ENCODE peak calls at places on chromosome 1, in nine cellular contexts. V is mucosa of descending colon, M is endothelial cell of umbilical vein, O is bronchial epithelial cell, D is uterus, A is keratinocyte, P is heart right ventricle, Z is HCT116, T is astrocyte of the spinal cord. L is an unnamed sample.
A peak's percentile ranks its signal among the peaks of the same experiment; 100 is the strongest.

GRCh38 chr1:33348676-33349080 is 27.8 kb upstream of the A3GALT2 start:
- DNase-seq in D (no peak), V (no peak), O (no peak), P (no peak), T (no peak), M (peak; percentile 44), Z (no peak), A (no peak), L (no peak)

GRCh38 chr1:2233997-2234761 is 6.1 kb downstream of the SKI start:
- DNase-seq in Z (no peak), V (peak; percentile 76), T (peak; percentile 75), M (peak; percentile 47), A (no peak), D (peak; percentile 89), P (peak; percentile 87), O (peak; percentile 83), L (no peak)

GRCh38 chr1:58183286-58183685 is 363.2 kb downstream of the OMA1 start:
- DNase-seq in D (no peak), A (no peak), M (no peak), P (no peak), V (no peak), Z (no peak), T (no peak), O (no peak), L (no peak)

GRCh38 chr1:22930235-22930912 is 42.3 kb downstream of the LACTBL1 start:
- DNase-seq in V (peak; percentile 68), D (no peak), P (peak; percentile 48), M (peak; percentile 49), T (peak; percentile 24), O (peak; percentile 10), Z (peak; percentile 41), A (no peak), L (peak; percentile 64)

GRCh38 chr1:36119451-36119850 is 5.6 kb downstream of the COL8A2 start:
- DNase-seq in M (no peak), Z (no peak), T (no peak), P (no peak), O (no peak), V (no peak), D (no peak), A (no peak), L (no peak)

GRCh38 chr1:26831546-26832248 is 5.2 kb downstream of the ZDHHC18 start:
- DNase-seq in A (no peak), O (peak; percentile 47), V (no peak), P (no peak), Z (no peak), M (no peak), D (no peak), T (no peak), L (no peak)

GRCh38 chr1:94389298-94389697 is 28.9 kb upstream of the ABCD3 start:
- DNase-seq in A (no peak), P (no peak), D (no peak), O (no peak), Z (no peak), V (no peak), T (no peak), M (no peak), L (no peak)

GRCh38 chr1:226967665-226968064 is 27.6 kb downstream of the COQ8A start:
- DNase-seq in D (no peak), O (peak; percentile 76), T (no peak), Z (no peak), A (no peak), M (no peak), V (no peak), P (no peak), L (no peak)

GRCh38 chr1:59852117-59852516 is 37.4 kb downstream of the HOOK1 start:
- DNase-seq in A (no peak), P (no peak), O (no peak), M (no peak), T (no peak), V (no peak), D (no peak), Z (no peak), L (no peak)

GRCh38 chr1:6260433-6260934 is 414 bp downstream of the GPR153 start:
- DNase-seq in D (no peak), T (no peak), O (no peak), M (peak; percentile 19), A (no peak), P (peak; percentile 50), Z (no peak), V (no peak), L (no peak)

GRCh38 chr1:55400560-55400959 is 185.4 kb upstream of the USP24 start:
- DNase-seq in D (no peak), Z (no peak), P (no peak), M (no peak), O (no peak), A (no peak), T (no peak), V (no peak), L (no peak)

GRCh38 chr1:47887959-47888629 is 109.1 kb downstream of the TRABD2B start:
- DNase-seq in A (no peak), Z (no peak), T (no peak), P (no peak), D (no peak), O (no peak), M (no peak), V (no peak), L (no peak)

GRCh38 chr1:22275626-22276395 is 132.9 kb upstream of the WNT4 start:
- DNase-seq in M (peak; percentile 69), D (peak; percentile 25), T (peak; percentile 45), P (peak; percentile 42), V (peak; percentile 81), A (peak; percentile 23), Z (peak; percentile 29), O (peak; percentile 58), L (peak; percentile 79)

GRCh38 chr1:245166471-245166885 is 11.7 kb downstream of the KIF26B start:
- DNase-seq in T (no peak), O (no peak), Z (no peak), A (no peak), V (no peak), D (no peak), M (peak; percentile 18), P (no peak), L (no peak)

GRCh38 chr1:111738436-111739221 is 566 bp downstream of the INKA2 start:
- DNase-seq in Z (peak; percentile 49), A (no peak), O (peak; percentile 81), P (peak; percentile 85), M (peak; percentile 76), T (peak; percentile 69), D (peak; percentile 78), V (peak; percentile 81), L (peak; percentile 60)

GRCh38 chr1:205286335-205286950 is 35.1 kb downstream of the NUAK2 start:
- DNase-seq in M (no peak), A (no peak), T (peak; percentile 83), O (no peak), Z (no peak), D (no peak), V (peak; percentile 73), P (no peak), L (no peak)

GRCh38 chr1:154911691-154912550 is 24.6 kb downstream of the PMVK start:
- DNase-seq in V (no peak), M (no peak), A (no peak), Z (no peak), T (no peak), O (no peak), D (no peak), P (no peak), L (no peak)

GRCh38 chr1:67333603-67334002 is 25.9 kb downstream of the IL12RB2 start:
- DNase-seq in Z (no peak), T (no peak), M (no peak), P (no peak), D (no peak), O (peak; percentile 95), V (no peak), A (no peak), L (no peak)

GRCh38 chr1:8427986-8428385 is 110.1 kb downstream of the SLC45A1 start:
- DNase-seq in Z (no peak), O (no peak), P (no peak), A (no peak), M (no peak), V (no peak), T (no peak), D (no peak), L (no peak)
- H3K4me3 ChIP-seq in Z (no peak overlapping the region), O (no peak overlapping the region), P (no peak overlapping the region), A (no peak overlapping the region), M (no peak overlapping the region), V (no peak overlapping the region), T (no peak overlapping the region), D (no peak overlapping the region), L (no peak overlapping the region)

DNA sequence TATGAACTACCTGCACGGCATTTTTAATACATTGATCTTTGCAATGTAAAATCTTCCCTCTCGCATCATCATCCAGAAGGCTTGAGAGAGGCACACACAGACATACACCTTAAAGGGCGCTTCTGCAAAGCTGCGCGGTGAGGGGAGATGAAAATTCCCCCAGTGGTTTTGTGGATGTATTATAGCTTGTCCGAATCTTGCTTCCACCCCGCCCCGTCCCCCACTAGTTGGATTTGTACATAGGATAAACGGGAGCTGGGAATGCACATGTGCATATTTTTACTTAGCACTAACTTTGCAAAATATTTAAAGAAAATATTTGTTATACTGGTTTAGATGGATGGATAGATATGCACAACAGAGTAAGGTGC is 542 bp upstream of the ASTN1 start:
- DNase-seq in O (no peak), V (no peak), A (no peak), P (no peak), T (no peak), D (no peak), Z (no peak), M (no peak), L (no peak)
- TF ChIP-seq CTCF in O (no peak), V (no peak), A (no peak), P (no peak), T (no peak), D (no peak), Z (no peak), M (no peak), L (no peak)

GRCh38 chr1:53198241-53198651 is 1.6 kb downstream of the CPT2 start:
- DNase-seq in P (no peak), Z (no peak), T (no peak), D (no peak), V (no peak), A (no peak), O (peak; percentile 77), M (no peak), L (no peak)
- H3K4me3 ChIP-seq in P (no peak overlapping the region), Z (peak overlapping the region; percentile 66), T (no peak overlapping the region), D (no peak overlapping the region), V (no peak overlapping the region), A (peak overlapping the region; percentile 86), O (no peak overlapping the region), M (no peak overlapping the region), L (no peak overlapping the region)

GRCh38 chr1:7432896-7433380 is 338.2 kb upstream of the VAMP3 start:
- DNase-seq in P (no peak), M (no peak), A (no peak), V (no peak), Z (no peak), D (no peak), O (no peak), T (no peak), L (no peak)

GRCh38 chr1:7432102-7432895 is 338.8 kb upstream of the VAMP3 start:
- DNase-seq in V (no peak), M (no peak), P (no peak), A (no peak), Z (no peak), T (no peak), D (no peak), O (no peak), L (no peak)

GRCh38 chr1:7430047-7430608 is 341.0 kb upstream of the VAMP3 start:
- DNase-seq in T (no peak), V (no peak), Z (no peak), D (no peak), M (no peak), O (no peak), P (no peak), A (no peak), L (no peak)

GRCh38 chr1:7429290-7429689 is 341.8 kb upstream of the VAMP3 start:
- DNase-seq in A (no peak), Z (no peak), P (no peak), O (no peak), D (no peak), M (no peak), T (no peak), V (no peak), L (no peak)

GRCh38 chr1:7430646-7431045 is 340.4 kb upstream of the VAMP3 start:
- DNase-seq in D (no peak), O (no peak), M (no peak), T (no peak), A (no peak), V (no peak), P (no peak), Z (no peak), L (no peak)
- TF ChIP-seq CTCF in D (no peak), O (no peak), M (no peak), T (no peak), A (no peak), V (no peak), P (no peak), Z (no peak), L (no peak)